ENCODE peak calls at places on chromosome 11, in four cellular contexts. X is K562, U is H1, Q is Panc1. E is an unnamed sample.
A peak's percentile ranks its signal among the peaks of the same experiment; 100 is the strongest.

GRCh38 chr11:45722144-45722543 is 56.7 kb upstream of the CHST1 start:
- DNase-seq in X (peak; percentile 22), U (peak; percentile 67), Q (no peak), E (no peak)

GRCh38 chr11:80606726-80607125 is 1165.9 kb upstream of the TENM4 start:
- DNase-seq in X (no peak), U (no peak), Q (no peak), E (no peak)

GRCh38 chr11:71451596-71452353 is 1.2 kb upstream of the NADSYN1 start:
- DNase-seq in U (no peak), X (no peak), Q (no peak), E (no peak)

GRCh38 chr11:43751726-43752125 is 71.2 kb downstream of the HSD17B12 start:
- DNase-seq in U (no peak), X (no peak), Q (no peak), E (no peak)

GRCh38 chr11:47415949-47416472 is 7.6 kb downstream of the SLC39A13 start:
- DNase-seq in U (no peak), Q (peak; percentile 18), X (no peak), E (peak; percentile 49)

GRCh38 chr11:70397336-70397982 is 870 bp upstream of the CTTN start:
- DNase-seq in X (no peak), Q (no peak), U (peak; percentile 60), E (peak; percentile 13)

GRCh38 chr11:122069946-122070345 is 46.1 kb downstream of the BLID start:
- DNase-seq in X (no peak), U (no peak), Q (no peak), E (no peak)

GRCh38 chr11:6333112-6333511 is 12.8 kb upstream of the CAVIN3 start:
- DNase-seq in X (no peak), Q (no peak), U (peak; percentile 6), E (no peak)

GRCh38 chr11:128235958-128236357 is 351.4 kb downstream of the ETS1 start:
- DNase-seq in Q (no peak), U (no peak), X (no peak), E (no peak)

GRCh38 chr11:111565111-111565720 is 24.7 kb downstream of the LAYN start:
- DNase-seq in U (peak; percentile 72), Q (peak; percentile 80), X (peak; percentile 70), E (peak; percentile 63)

GRCh38 chr11:116035972-116036371 is 531.8 kb upstream of the CADM1 start:
- DNase-seq in U (no peak), X (no peak), Q (no peak), E (no peak)

GRCh38 chr11:121508449-121508848 is 55.7 kb upstream of the SORL1-AS1 start:
- DNase-seq in Q (no peak), U (no peak), X (no peak), E (no peak)

GRCh38 chr11:35658028-35658948 is 4.3 kb upstream of the TRIM44 start:
- DNase-seq in Q (no peak), U (no peak), X (no peak), E (no peak)

GRCh38 chr11:125153837-125154236 is 10.7 kb upstream of the PKNOX2 start:
- DNase-seq in X (no peak), Q (no peak), U (no peak), E (no peak)

GRCh38 chr11:119382101-119382500 is 611 bp upstream of the USP2 start:
- DNase-seq in Q (no peak), U (no peak), X (no peak), E (no peak)

GRCh38 chr11:115623021-115623451 is 118.8 kb upstream of the CADM1 start:
- DNase-seq in X (no peak), U (no peak), Q (peak; percentile 46), E (no peak)

GRCh38 chr11:11167806-11168205 is 185.2 kb downstream of the CSNK2A3 start:
- DNase-seq in X (no peak), U (no peak), Q (no peak), E (no peak)

GRCh38 chr11:65789230-65790103 is 2.6 kb downstream of the OVOL1 start:
- DNase-seq in X (no peak), Q (no peak), U (no peak), E (no peak)

GRCh38 chr11:110003426-110003825 is 89.8 kb upstream of the ZC3H12C start:
- DNase-seq in U (no peak), Q (no peak), X (no peak), E (no peak)
- TF ChIP-seq SIN3A in U (no peak), Q (no peak), X (no peak), E (no peak)

DNA sequence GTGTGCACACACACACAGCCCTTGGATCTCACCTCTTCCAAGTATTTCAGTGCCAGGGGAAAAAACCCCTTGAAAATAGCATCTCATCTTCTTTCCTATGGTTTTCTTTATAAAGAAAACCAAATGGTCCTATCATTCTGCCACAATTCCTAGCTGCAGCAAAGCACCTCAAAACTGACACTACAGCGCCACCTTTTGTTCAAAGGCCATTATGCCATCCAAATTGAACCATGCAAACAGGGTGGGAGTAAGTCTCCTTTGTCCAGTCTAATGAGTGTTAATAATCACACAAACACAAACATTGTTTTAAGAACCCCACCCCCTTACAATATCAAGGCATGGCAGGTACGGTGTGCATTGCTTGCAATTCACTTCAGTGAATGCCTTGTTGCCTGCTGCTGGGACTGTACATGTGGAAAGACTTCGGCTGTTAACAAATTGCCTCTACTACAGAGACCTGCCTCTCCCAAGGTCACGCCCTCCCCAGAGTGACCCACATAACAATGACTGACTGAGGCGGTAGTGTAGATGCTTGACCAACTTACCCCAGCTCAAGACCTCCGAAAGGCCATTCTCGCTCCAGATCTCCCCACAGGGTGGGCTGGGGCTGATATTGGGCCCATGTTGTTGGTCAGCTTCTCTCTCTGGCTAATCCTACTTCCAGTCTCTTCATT is 31.7 kb downstream of the FAM181B start:
- DNase-seq in U (peak; percentile 81), X (peak; percentile 56), Q (no peak), E (peak; percentile 24)
- TF ChIP-seq SIN3A in U (no peak), X (no peak), Q (no peak), E (no peak)

GRCh38 chr11:126585388-126586302 is 230.2 kb downstream of the ST3GAL4 start:
- DNase-seq in X (no peak), Q (peak; percentile 13), U (no peak), E (no peak)
- TF ChIP-seq SIN3A in X (no peak), Q (no peak), U (no peak), E (no peak)

GRCh38 chr11:27209562-27210005 is 153.4 kb downstream of the CCDC34 start:
- DNase-seq in X (peak; percentile 37), U (no peak), Q (peak; percentile 69), E (peak; percentile 40)

GRCh38 chr11:27213232-27213660 is 149.8 kb downstream of the CCDC34 start:
- DNase-seq in X (no peak), Q (peak; percentile 64), U (peak; percentile 24), E (no peak)

GRCh38 chr11:27210509-27210908 is 152.5 kb downstream of the CCDC34 start:
- DNase-seq in Q (no peak), X (no peak), U (no peak), E (no peak)

GRCh38 chr11:27212248-27212780 is 150.7 kb downstream of the CCDC34 start:
- DNase-seq in U (peak; percentile 19), X (no peak), Q (no peak), E (no peak)

GRCh38 chr11:27211370-27212127 is 151.5 kb downstream of the CCDC34 start:
- DNase-seq in U (peak; percentile 73), Q (no peak), X (peak; percentile 43), E (peak; percentile 7)
- TF ChIP-seq SIN3A in U (no peak), Q (no peak), X (no peak), E (no peak)

GRCh38 chr11:77206264-77207018 is 78.4 kb downstream of the MYO7A start:
- DNase-seq in X (no peak), Q (no peak), U (no peak), E (no peak)

GRCh38 chr11:77205467-77206263 is 77.6 kb downstream of the MYO7A start:
- DNase-seq in X (no peak), U (no peak), Q (no peak), E (no peak)

GRCh38 chr11:77207618-77208313 is 79.7 kb downstream of the MYO7A start:
- DNase-seq in U (no peak), Q (no peak), X (no peak), E (no peak)

GRCh38 chr11:77208535-77208934 is 80.5 kb downstream of the MYO7A start:
- DNase-seq in X (no peak), U (no peak), Q (no peak), E (no peak)

GRCh38 chr11:77207019-77207485 is 79.0 kb downstream of the MYO7A start:
- DNase-seq in U (no peak), X (no peak), Q (no peak), E (no peak)
- TF ChIP-seq SIN3A in U (no peak), X (no peak), Q (no peak), E (no peak)

DNA sequence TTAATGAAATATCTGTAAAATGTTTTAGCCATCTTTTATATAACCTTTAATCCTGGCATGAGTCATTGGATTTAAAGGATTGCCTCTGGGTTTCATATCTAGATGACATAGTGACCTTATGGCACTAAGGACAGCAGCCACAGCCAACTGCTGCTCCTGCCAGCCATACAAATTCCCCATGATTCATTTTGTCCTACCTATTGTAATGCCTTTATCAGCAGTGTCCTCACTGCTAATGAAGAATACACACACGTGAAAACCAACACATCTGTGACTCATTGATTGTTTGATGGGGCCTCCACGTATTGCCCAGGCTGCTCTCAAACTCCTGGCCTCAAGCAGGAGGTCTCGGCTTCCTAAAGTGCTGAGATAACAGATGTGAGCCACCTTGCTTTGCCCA is 1.8 kb downstream of the LDHAL6A start:
- DNase-seq in X (peak; percentile 12), Q (no peak), U (no peak), E (peak; percentile 32)
- TF ChIP-seq SIN3A in X (no peak), Q (no peak), U (no peak), E (no peak)

DNA sequence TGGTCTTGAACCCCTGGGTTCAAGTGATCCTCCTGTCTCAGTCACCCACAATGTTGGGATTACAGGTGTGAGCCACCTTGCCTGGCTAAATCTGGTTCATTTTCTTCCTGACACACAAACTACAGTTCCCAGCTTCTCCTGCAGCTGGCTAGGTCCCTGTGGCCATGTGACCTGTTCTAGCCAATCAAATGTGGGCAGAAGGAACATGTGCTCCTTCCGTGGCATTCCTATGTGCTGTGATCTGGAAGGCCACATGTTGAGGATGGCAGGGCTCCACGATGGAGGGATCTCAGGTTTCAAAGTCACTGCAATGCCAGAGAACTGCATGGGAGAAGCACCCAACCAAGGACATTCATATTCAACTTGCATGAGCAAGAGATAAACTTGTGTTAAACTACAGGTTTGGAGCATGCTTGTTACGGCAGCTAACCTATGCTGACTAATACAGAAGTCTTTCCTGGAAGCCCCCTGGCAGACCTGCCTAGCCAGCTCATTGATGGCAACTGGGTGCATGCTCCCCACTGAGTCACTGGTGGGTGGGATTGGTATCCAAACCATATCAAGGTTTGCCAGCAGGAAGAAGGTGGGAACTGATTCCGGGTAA is 86.0 kb downstream of the RPS6KA4 start:
- DNase-seq in Q (no peak), U (no peak), X (peak; percentile 56), E (peak; percentile 16)
- TF ChIP-seq SIN3A in Q (no peak), U (no peak), X (no peak), E (no peak)

DNA sequence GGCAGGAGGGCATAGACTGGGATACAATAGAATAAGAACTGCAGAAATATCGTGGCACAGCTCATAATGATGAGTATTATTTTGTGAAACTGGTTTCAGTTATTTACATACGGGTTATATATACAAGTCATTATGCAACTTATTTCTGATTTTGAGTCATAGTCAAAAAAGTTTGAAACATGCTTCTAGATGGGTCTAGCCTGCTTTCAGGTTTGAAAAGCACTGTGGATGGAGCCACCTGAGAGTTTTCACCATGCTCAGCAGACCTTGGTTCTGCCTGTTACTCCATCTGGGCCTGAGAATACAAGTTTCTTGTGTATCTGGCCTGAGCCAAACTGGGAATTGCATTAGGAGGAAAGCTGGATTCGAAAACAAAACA is 12.0 kb downstream of the IL10RA start:
- DNase-seq in X (no peak), Q (no peak), U (no peak), E (no peak)
- TF ChIP-seq SIN3A in X (no peak), Q (no peak), U (no peak), E (no peak)

GRCh38 chr11:88626216-88626615 is 288.7 kb upstream of the CTSC start:
- DNase-seq in U (no peak), Q (no peak), X (no peak), E (no peak)
- TF ChIP-seq SIN3A in U (no peak), Q (no peak), X (no peak), E (no peak)

E was measured in HCT116.